ENCODE peak calls at places on chromosome 21, in seven cellular contexts. Z is choroid plexus epithelial cell, R is prostate gland, I is NCI-H510A, P is GM12891, J is astrocyte of the spinal cord, U is fibroblast of lung. C is an unnamed sample.

GRCh38 chr21:46081022-46081861 is 16.7 kb upstream of the COL6A2 start:
- DNase-seq in Z (no peak), R (no peak), I (no peak), P (no peak), J (no peak), U (peak), C (no peak)

GRCh38 chr21:19353271-19353670 is 949.7 kb upstream of the TMPRSS15 start:
- DNase-seq in Z (no peak), R (no peak), I (no peak), P (no peak), J (no peak), U (no peak), C (no peak)

GRCh38 chr21:46014828-46015227 is 33.3 kb downstream of the COL6A1 start:
- DNase-seq in Z (no peak), R (no peak), I (no peak), P (no peak), J (no peak), U (no peak), C (no peak)

GRCh38 chr21:37626320-37626719 is 259.7 kb downstream of the DYRK1A start:
- DNase-seq in Z (no peak), R (no peak), I (no peak), P (no peak), J (no peak), U (no peak), C (no peak)

GRCh38 chr21:43893536-43894205 is 28.6 kb downstream of the AGPAT3 start:
- DNase-seq in Z (no peak), R (no peak), I (no peak), P (no peak), J (no peak), U (no peak), C (peak)

GRCh38 chr21:14595449-14595848 is 49.3 kb upstream of the SAMSN1 start:
- DNase-seq in Z (no peak), R (no peak), I (no peak), P (no peak), J (no peak), U (no peak), C (no peak)

GRCh38 chr21:45639206-45640000 is 4.1 kb upstream of the PCBP3 start:
- DNase-seq in Z (no peak), R (no peak), I (no peak), P (no peak), J (peak), U (no peak), C (peak)

GRCh38 chr21:31473685-31474345 is 129.8 kb upstream of the TIAM1 start:
- DNase-seq in Z (no peak), R (no peak), I (no peak), P (no peak), J (peak), U (no peak), C (no peak)

GRCh38 chr21:18716578-18717138 is 313.1 kb upstream of the TMPRSS15 start:
- DNase-seq in Z (peak), R (no peak), I (no peak), P (no peak), J (peak), U (no peak), C (no peak)

GRCh38 chr21:35189077-35189863 is 140.2 kb upstream of the RUNX1 start:
- DNase-seq in Z (peak), R (no peak), I (no peak), P (no peak), J (peak), U (peak), C (peak)

GRCh38 chr21:27759091-27759659 is 792.3 kb upstream of the ADAMTS5 start:
- DNase-seq in Z (no peak), R (no peak), I (no peak), P (no peak), J (no peak), U (no peak), C (no peak)

GRCh38 chr21:38990424-38990794 is 184.7 kb downstream of the ETS2 start:
- DNase-seq in Z (no peak), R (no peak), I (peak), P (no peak), J (no peak), U (no peak), C (no peak)

GRCh38 chr21:29940993-29941392 is 1.2 kb upstream of the GRIK1 start:
- DNase-seq in Z (no peak), R (no peak), I (no peak), P (no peak), J (no peak), U (no peak), C (no peak)

GRCh38 chr21:34189506-34189905 is 116.1 kb downstream of the MRPS6 start:
- DNase-seq in Z (no peak), R (no peak), I (no peak), P (no peak), J (no peak), U (no peak), C (no peak)

C was measured in GM13977.